ENCODE peak calls at places on chromosomes 13 and 19, in ten cellular contexts. T is CD8-positive, alpha-beta T cell; M is T-helper 17 cell; G is smooth muscle cell of the brain vasculature; V is MCF 10A; A is nucleus accumbens; L is T-cell; E is BJ; N is activated T-helper 1 cell treated with Interleukin-2 at 50 U/mL for 16 hours; U is effector memory CD8-positive, alpha-beta T cell. Z is an unnamed sample.

GRCh38 chr13:101080616-101081015 is 335.7 kb downstream of the NALCN start:
- DNase-seq in T (no peak), M (no peak), G (no peak), V (no peak), A (no peak), L (no peak), E (no peak), N (no peak), U (no peak), Z (no peak)

GRCh38 chr13:30806784-30807183 is 71.4 kb downstream of the ALOX5AP start:
- DNase-seq in T (no peak), M (no peak), G (no peak), V (peak), A (no peak), L (no peak), E (no peak), N (no peak), U (no peak), Z (no peak)

GRCh38 chr19:3201911-3202310 is 16.2 kb downstream of the NCLN start:
- DNase-seq in T (no peak), M (no peak), G (no peak), V (no peak), A (no peak), L (no peak), E (no peak), N (no peak), U (no peak), Z (no peak)

GRCh38 chr19:44277331-44277730 is 17.6 kb downstream of the ZNF233 start:
- DNase-seq in T (no peak), M (no peak), G (no peak), V (no peak), A (no peak), L (no peak), E (no peak), N (no peak), U (no peak), Z (no peak)

GRCh38 chr13:29568731-29569130 is 26.8 kb downstream of the SLC7A1 start:
- DNase-seq in T (no peak), M (no peak), G (no peak), V (peak), A (no peak), L (no peak), E (no peak), N (no peak), U (no peak), Z (no peak)

GRCh38 chr19:35856546-35857149 is at the start of gene KIRREL2:
- DNase-seq in T (peak), M (no peak), G (no peak), V (no peak), A (no peak), L (no peak), E (no peak), N (no peak), U (no peak), Z (no peak)

GRCh38 chr19:1251503-1252220 is 3.3 kb downstream of the MIDN start:
- DNase-seq in T (peak), M (peak), G (no peak), V (no peak), A (peak), L (peak), E (no peak), N (peak), U (peak), Z (no peak)

GRCh38 chr19:51573331-51573730 is 2.2 kb downstream of the ZNF175 start:
- DNase-seq in T (no peak), M (no peak), G (no peak), V (no peak), A (no peak), L (no peak), E (no peak), N (no peak), U (no peak), Z (no peak)

GRCh38 chr13:107329991-107330390 is 762.1 kb upstream of the ARGLU1 start:
- DNase-seq in T (no peak), M (no peak), G (no peak), V (peak), A (no peak), L (no peak), E (no peak), N (no peak), U (no peak), Z (no peak)

GRCh38 chr19:45767881-45768643 is 990 bp downstream of the SIX5 start:
- DNase-seq in T (no peak), M (no peak), G (no peak), V (peak), A (no peak), L (no peak), E (no peak), N (no peak), U (no peak), Z (no peak)

GRCh38 chr13:103067751-103068563 is 1.7 kb upstream of the SLC10A2 start:
- DNase-seq in T (no peak), M (no peak), G (no peak), V (peak), A (no peak), L (no peak), E (no peak), N (no peak), U (no peak), Z (no peak)

GRCh38 chr19:31289381-31289880 is 59.8 kb downstream of the TSHZ3 start:
- DNase-seq in T (no peak), M (no peak), G (no peak), V (no peak), A (no peak), L (no peak), E (no peak), N (no peak), U (no peak), Z (no peak)

GRCh38 chr19:42309686-42310085 is 3.4 kb upstream of the TMEM145 start:
- DNase-seq in T (no peak), M (no peak), G (no peak), V (no peak), A (no peak), L (no peak), E (no peak), N (no peak), U (no peak), Z (no peak)

GRCh38 chr19:18832331-18833140 is 777 bp downstream of the UPF1 start:
- DNase-seq in T (no peak), M (no peak), G (no peak), V (peak), A (no peak), L (no peak), E (no peak), N (no peak), U (no peak), Z (no peak)

GRCh38 chr19:39544201-39544903 is 4.4 kb upstream of the EID2 start:
- DNase-seq in T (no peak), M (no peak), G (no peak), V (peak), A (no peak), L (no peak), E (no peak), N (no peak), U (no peak), Z (no peak)

GRCh38 chr13:28022848-28023518 is 34.5 kb upstream of the URAD start:
- DNase-seq in T (no peak), M (no peak), G (no peak), V (no peak), A (no peak), L (no peak), E (no peak), N (no peak), U (no peak), Z (no peak)

Z was measured in T-helper 22 cell.